ENCODE peak calls at places on chromosomes 12 and 14, in seven cellular contexts. L is H1, S is trophoblast cell, C is neuronal stem cell, Q is mesenchymal stem cell, U is mesendoderm, X is H9. P is an unnamed sample.

GRCh38 chr12:11694528-11694927 is 45.1 kb downstream of the ETV6 start:
- DNase-seq in L (no peak), S (no peak), C (no peak), Q (no peak), U (no peak), X (no peak), P (no peak)

GRCh38 chr14:24673534-24674203 is 39.7 kb upstream of the GZMB start:
- DNase-seq in L (no peak), S (no peak), C (no peak), Q (no peak), U (no peak), X (no peak), P (no peak)

GRCh38 chr14:96752594-96752993 is 44.6 kb upstream of the VRK1 start:
- DNase-seq in L (no peak), S (no peak), C (no peak), Q (peak), U (no peak), X (no peak), P (peak)

GRCh38 chr12:2668816-2669215 is 126.0 kb upstream of the FKBP4 start:
- DNase-seq in L (peak), S (no peak), C (no peak), Q (no peak), U (no peak), X (peak), P (no peak)

GRCh38 chr12:42704340-42704739 is 114.8 kb upstream of the PRICKLE1 start:
- DNase-seq in L (no peak), S (no peak), C (no peak), Q (no peak), U (no peak), X (no peak), P (no peak)

GRCh38 chr14:90239139-90239538 is 17.2 kb upstream of the PSMC1 start:
- DNase-seq in L (peak), S (no peak), C (no peak), Q (peak), U (peak), X (no peak), P (no peak)

GRCh38 chr12:98224584-98225221 is 290.7 kb upstream of the TMPO start:
- DNase-seq in L (no peak), S (no peak), C (no peak), Q (no peak), U (no peak), X (no peak), P (no peak)

GRCh38 chr14:102594514-102595175 is 2.2 kb downstream of the RCOR1 start:
- DNase-seq in L (no peak), S (peak), C (no peak), Q (peak), U (peak), X (no peak), P (peak)

GRCh38 chr14:69059658-69060648 is 80.9 kb upstream of the ACTN1 start:
- DNase-seq in L (no peak), S (peak), C (no peak), Q (peak), U (peak), X (no peak), P (peak)

GRCh38 chr12:111069886-111070285 is 149.5 kb upstream of the MYL2 start:
- DNase-seq in L (no peak), S (no peak), C (no peak), Q (no peak), U (no peak), X (no peak), P (no peak)

GRCh38 chr12:104055686-104056388 is 5.8 kb upstream of the GLT8D2 start:
- DNase-seq in L (no peak), S (no peak), C (no peak), Q (no peak), U (peak), X (no peak), P (peak)

GRCh38 chr14:105919458-105920150 is 393.2 kb downstream of the TMEM121 start:
- DNase-seq in L (no peak), S (no peak), C (no peak), Q (no peak), U (no peak), X (no peak), P (no peak)

GRCh38 chr12:131008461-131009270 is 55.0 kb downstream of the ADGRD1 start:
- DNase-seq in L (no peak), S (no peak), C (no peak), Q (no peak), U (no peak), X (no peak), P (no peak)

GRCh38 chr14:99215277-99215676 is 56.7 kb downstream of the BCL11B start:
- DNase-seq in L (no peak), S (no peak), C (no peak), Q (no peak), U (no peak), X (no peak), P (no peak)

GRCh38 chr12:118544569-118544968 is 168.2 kb downstream of the SUDS3 start:
- DNase-seq in L (no peak), S (peak), C (no peak), Q (peak), U (peak), X (peak), P (peak)

GRCh38 chr12:9651265-9651729 is 18.2 kb upstream of the CLEC2D start:
- DNase-seq in L (no peak), S (no peak), C (no peak), Q (peak), U (peak), X (no peak), P (peak)

GRCh38 chr14:69768873-69769272 is 1.9 kb downstream of the SRSF5 start:
- DNase-seq in L (no peak), S (no peak), C (no peak), Q (no peak), U (no peak), X (no peak), P (no peak)

GRCh38 chr12:124147579-124147978 is 147.3 kb upstream of the RFLNA start:
- DNase-seq in L (no peak), S (no peak), C (no peak), Q (no peak), U (no peak), X (no peak), P (no peak)

GRCh38 chr12:55658212-55658611 is 21.5 kb downstream of the OR10P1 start:
- DNase-seq in L (no peak), S (no peak), C (no peak), Q (no peak), U (no peak), X (no peak), P (no peak)

GRCh38 chr14:100803694-100804075 is 22.2 kb upstream of the MEG3 start:
- DNase-seq in L (no peak), S (no peak), C (no peak), Q (no peak), U (no peak), X (no peak), P (no peak)

GRCh38 chr14:82009076-82009475 is 475.4 kb upstream of the SEL1L start:
- DNase-seq in L (no peak), S (no peak), C (no peak), Q (no peak), U (peak), X (no peak), P (no peak)

GRCh38 chr14:76856769-76857168 is 30.6 kb downstream of the LRRC74A start:
- DNase-seq in L (no peak), S (no peak), C (no peak), Q (no peak), U (no peak), X (no peak), P (no peak)

GRCh38 chr14:68377459-68377858 is 415.4 kb downstream of the ZFP36L1 start:
- DNase-seq in L (no peak), S (peak), C (no peak), Q (no peak), U (peak), X (no peak), P (peak)

GRCh38 chr12:26795899-26796298 is 37.1 kb downstream of the ITPR2 start:
- DNase-seq in L (no peak), S (no peak), C (no peak), Q (no peak), U (no peak), X (no peak), P (no peak)

GRCh38 chr14:98345186-98345585 is 926.8 kb downstream of the BCL11B start:
- DNase-seq in L (no peak), S (no peak), C (no peak), Q (no peak), U (no peak), X (no peak), P (no peak)

GRCh38 chr14:102362084-102362483 is 606 bp downstream of the CINP start:
- DNase-seq in L (no peak), S (peak), C (no peak), Q (peak), U (no peak), X (no peak), P (peak)

GRCh38 chr12:108911915-108912314 is 32.0 kb downstream of the DAO start:
- DNase-seq in L (no peak), S (peak), C (no peak), Q (no peak), U (no peak), X (no peak), P (no peak)

GRCh38 chr12:29187756-29188155 is 38.7 kb downstream of the FAR2 start:
- DNase-seq in L (no peak), S (no peak), C (no peak), Q (no peak), U (no peak), X (no peak), P (no peak)

GRCh38 chr12:10031318-10031717 is 836 bp downstream of the CLEC9A start:
- DNase-seq in L (no peak), S (peak), C (no peak), Q (peak), U (peak), X (no peak), P (peak)

GRCh38 chr12:49942921-49943662 is 7.4 kb upstream of the AQP2 start:
- DNase-seq in L (no peak), S (no peak), C (no peak), Q (no peak), U (no peak), X (peak), P (no peak)

GRCh38 chr12:49944046-49944445 is 6.5 kb upstream of the AQP2 start:
- DNase-seq in L (no peak), S (no peak), C (no peak), Q (no peak), U (no peak), X (peak), P (no peak)

GRCh38 chr12:49943663-49943945 is 6.9 kb upstream of the AQP2 start:
- DNase-seq in L (no peak), S (no peak), C (no peak), Q (no peak), U (no peak), X (no peak), P (no peak)

GRCh38 chr12:49941556-49942511 is 8.7 kb upstream of the AQP2 start:
- DNase-seq in L (no peak), S (no peak), C (no peak), Q (no peak), U (no peak), X (peak), P (no peak)

GRCh38 chr12:49942512-49942893 is 8.0 kb upstream of the AQP2 start:
- DNase-seq in L (no peak), S (no peak), C (no peak), Q (no peak), U (no peak), X (no peak), P (no peak)
- H3K18ac ChIP-seq in L (no peak), S (no peak), C (no peak), Q (no peak), U (no peak), X (peak), P (no peak)

DNA sequence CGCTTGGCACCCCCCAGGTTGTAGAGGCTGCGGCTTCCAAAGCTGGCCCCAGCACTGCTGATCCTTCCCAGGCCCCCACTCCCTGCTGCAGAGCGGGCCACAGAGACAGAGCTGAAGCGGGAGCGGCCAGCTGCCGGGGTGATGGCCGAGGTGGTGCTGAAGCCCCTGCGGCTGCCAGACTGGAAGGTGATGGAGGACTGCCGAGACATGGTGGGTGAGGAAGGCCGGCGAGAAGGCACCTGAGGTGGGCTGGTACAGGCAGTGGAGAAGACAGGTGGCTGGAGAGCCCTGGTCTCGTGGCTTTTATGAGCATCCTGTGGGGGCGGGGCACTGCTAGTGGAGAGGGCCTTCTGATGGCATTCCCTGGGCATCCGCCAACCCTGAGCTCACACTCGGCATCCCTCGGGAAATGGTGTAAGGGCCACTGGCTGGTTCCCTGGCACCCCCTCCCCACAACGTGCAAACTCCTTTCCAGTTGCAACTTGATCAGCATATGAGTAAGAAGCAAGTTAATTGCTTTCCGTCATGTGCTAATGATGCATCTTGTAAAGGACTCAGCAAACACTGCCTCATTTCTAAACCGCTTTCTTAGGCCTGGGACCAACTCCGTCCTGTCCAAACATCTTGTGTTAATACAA is at the start of gene KRT75:
- DNase-seq in L (no peak), S (no peak), C (no peak), Q (no peak), U (no peak), X (peak), P (no peak)
- H3K4me2 ChIP-seq in L (no peak), S (no peak), C (no peak), Q (no peak), U (no peak), X (no peak), P (no peak)

GRCh38 chr14:74441113-74441512 is 15.1 kb upstream of the SYNDIG1L start:
- DNase-seq in L (peak), S (no peak), C (no peak), Q (no peak), U (no peak), X (peak), P (no peak)
- H3K18ac ChIP-seq in L (no peak), S (no peak), C (no peak), Q (no peak), U (peak), X (no peak), P (no peak)

GRCh38 chr14:94021416-94022157 is 4.6 kb upstream of the OTUB2 start:
- DNase-seq in L (no peak), S (no peak), C (no peak), Q (no peak), U (no peak), X (no peak), P (no peak)

GRCh38 chr14:94024549-94024948 is 1.6 kb upstream of the OTUB2 start:
- DNase-seq in L (no peak), S (no peak), C (no peak), Q (no peak), U (no peak), X (no peak), P (no peak)

GRCh38 chr14:94021001-94021400 is 5.1 kb upstream of the OTUB2 start:
- DNase-seq in L (no peak), S (no peak), C (no peak), Q (no peak), U (no peak), X (no peak), P (peak)

GRCh38 chr14:94020267-94020666 is 5.9 kb upstream of the OTUB2 start:
- DNase-seq in L (no peak), S (no peak), C (no peak), Q (no peak), U (no peak), X (no peak), P (no peak)

DNA sequence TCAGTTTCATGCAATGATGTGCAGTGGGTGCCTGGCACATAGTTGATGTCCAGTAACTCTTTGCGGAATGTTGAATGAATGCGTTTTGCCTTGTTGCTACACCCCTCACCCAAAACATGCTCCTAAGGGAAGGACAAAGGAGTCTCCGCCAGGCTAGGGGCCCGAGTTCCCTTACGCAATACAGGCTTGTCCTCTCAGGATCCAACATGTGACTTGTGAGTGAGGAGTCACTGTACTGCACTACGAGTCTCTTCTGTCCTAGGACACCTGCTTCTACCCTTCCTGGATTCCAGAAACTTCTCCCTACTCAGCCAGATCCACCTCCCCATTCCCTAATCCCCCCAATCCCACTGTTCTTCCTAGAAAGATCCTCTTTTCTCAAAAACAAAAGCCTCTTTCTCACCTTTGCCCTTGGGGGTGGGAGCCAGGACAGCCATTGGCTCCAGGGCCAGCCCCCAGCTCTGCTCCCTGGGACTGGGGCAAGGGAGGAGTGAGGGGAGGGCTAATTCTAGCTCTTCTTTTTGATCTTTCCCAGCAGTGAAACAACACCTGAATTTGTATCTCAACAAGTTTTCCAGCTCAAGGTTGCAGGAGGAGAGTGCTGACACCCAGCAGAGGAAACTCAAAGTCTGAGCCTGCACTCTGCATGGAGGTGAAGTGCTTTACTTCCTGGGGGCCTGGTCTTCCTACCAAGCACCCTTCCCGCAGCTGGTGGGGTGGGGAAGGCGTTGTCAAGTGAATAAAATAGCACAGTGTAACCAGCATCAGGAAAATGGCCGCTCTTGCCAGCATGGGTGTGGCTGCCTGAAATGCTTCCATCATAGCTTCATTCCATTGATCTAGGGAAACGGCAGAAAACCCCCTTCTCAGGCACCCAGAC is 3.4 kb upstream of the OTUB2 start:
- DNase-seq in L (no peak), S (peak), C (no peak), Q (no peak), U (no peak), X (no peak), P (no peak)
- H3K4me2 ChIP-seq in L (peak), S (no peak), C (no peak), Q (no peak), U (no peak), X (no peak), P (no peak)

GRCh38 chr12:20122274-20122673 is 246.1 kb upstream of the PDE3A start:
- DNase-seq in L (no peak), S (no peak), C (no peak), Q (no peak), U (no peak), X (no peak), P (no peak)
- H3K18ac ChIP-seq in L (no peak), S (no peak), C (no peak), Q (no peak), U (no peak), X (no peak), P (no peak)

DNA sequence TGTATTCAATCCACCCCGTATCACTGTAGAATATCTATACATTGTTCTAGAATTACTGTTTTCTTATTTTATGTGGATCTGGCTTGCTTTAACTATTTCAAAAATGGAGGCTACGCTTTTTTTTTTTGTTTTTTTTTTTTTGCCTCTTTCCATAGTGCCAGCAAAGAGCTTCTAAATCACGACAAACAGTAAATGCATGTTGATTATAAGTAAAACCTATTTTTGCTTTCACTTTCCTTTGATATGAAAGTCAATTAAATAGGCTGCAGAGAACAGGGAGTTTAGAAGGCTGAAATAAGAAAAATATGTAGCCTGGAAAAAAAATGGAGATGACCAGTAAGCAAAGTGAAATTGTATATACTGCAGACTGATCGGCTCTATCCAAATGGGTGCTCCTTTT is 112.3 kb upstream of the AMIGO2 start:
- DNase-seq in L (no peak), S (no peak), C (no peak), Q (no peak), U (no peak), X (no peak), P (no peak)
- H3K4me2 ChIP-seq in L (no peak), S (no peak), C (no peak), Q (no peak), U (no peak), X (no peak), P (no peak)

DNA sequence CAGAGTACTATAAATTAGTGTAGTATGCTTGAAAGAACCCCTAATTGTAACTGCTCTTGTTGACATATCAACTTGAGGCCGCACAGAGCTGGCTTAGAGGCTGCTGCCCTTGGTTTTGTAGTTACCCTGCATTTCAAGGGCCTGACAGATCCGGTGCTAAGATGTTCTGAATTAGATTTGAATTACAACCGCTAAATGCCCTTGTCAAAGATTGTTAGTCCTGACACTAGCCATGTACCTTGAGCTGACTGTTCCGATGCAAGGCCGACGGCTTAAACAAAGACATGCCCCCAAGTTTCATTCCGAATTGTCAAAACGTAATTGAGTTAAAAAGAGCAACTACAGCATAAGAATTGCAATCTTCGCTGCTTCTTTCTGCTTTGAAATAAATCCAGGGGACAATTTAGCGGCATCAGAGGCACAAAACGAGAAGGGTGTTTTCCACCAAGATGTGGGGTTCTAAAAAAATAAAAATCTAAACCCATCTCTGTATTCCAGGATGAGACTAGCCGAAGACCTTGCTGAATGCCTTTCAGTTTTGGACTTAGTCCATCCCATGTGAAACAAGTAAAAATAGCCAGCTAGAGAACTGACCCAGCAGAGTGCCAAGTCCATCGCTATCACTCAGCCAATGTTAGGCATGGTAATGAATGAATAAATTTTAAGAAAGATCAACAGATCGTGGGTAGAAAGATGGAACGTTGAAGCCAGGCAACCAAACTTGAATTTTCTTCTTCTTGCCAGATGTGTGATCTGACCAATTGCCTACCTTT is 148.7 kb downstream of the DICER1 start:
- DNase-seq in L (no peak), S (no peak), C (no peak), Q (no peak), U (no peak), X (no peak), P (no peak)
- H3K18ac ChIP-seq in L (no peak), S (no peak), C (no peak), Q (no peak), U (no peak), X (no peak), P (no peak)

P was measured in IMR-90.